ENCODE peak calls at places on chromosomes 12 and 14, in five cellular contexts. W is germinal center; P is NCI-H2081; C is stimulated activated CD4-positive, alpha-beta T cell treated with anti-CD3 and anti-CD28 coated beads, Interleukin-1b, Interleukin-23, amount 100 ng/mL, for 1 hour; Y is mesendoderm. L is an unnamed sample.

GRCh38 chr14:36363704-36364103 is 43.3 kb upstream of the MBIP start:
- DNase-seq in W (no peak), P (no peak), C (no peak), Y (no peak), L (no peak)

GRCh38 chr14:34766611-34767010 is 52.2 kb upstream of the CFL2 start:
- DNase-seq in W (no peak), P (no peak), C (no peak), Y (no peak), L (no peak)

GRCh38 chr12:69252033-69252432 is 12.7 kb downstream of the CPSF6 start:
- DNase-seq in W (no peak), P (no peak), C (no peak), Y (peak), L (no peak)

GRCh38 chr14:51328942-51329350 is 88.9 kb downstream of the TMX1 start:
- DNase-seq in W (no peak), P (no peak), C (no peak), Y (no peak), L (no peak)

GRCh38 chr12:55937956-55938355 is 7.0 kb downstream of the DGKA start:
- DNase-seq in W (no peak), P (no peak), C (no peak), Y (peak), L (no peak)

GRCh38 chr14:39318574-39318973 is 84.9 kb downstream of the MIA2 start:
- DNase-seq in W (no peak), P (no peak), C (no peak), Y (no peak), L (no peak)

GRCh38 chr12:116818341-116818856 is 62.8 kb downstream of the HRK start:
- DNase-seq in W (peak), P (no peak), C (no peak), Y (no peak), L (peak)

GRCh38 chr14:52338282-52338681 is 24.2 kb downstream of the PTGER2 start:
- DNase-seq in W (no peak), P (no peak), C (no peak), Y (no peak), L (no peak)